ENCODE peak calls at places on chromosomes 6 and 20, in five cellular contexts. M, C, O, A and B are unnamed samples.
A peak's percentile ranks its signal among the peaks of the same experiment; 100 is the strongest.

GRCh38 chr20:14337400-14338171 is at the start of gene FLRT3:
- DNase-seq in M (peak; percentile 72), C (peak; percentile 54), O (peak; percentile 81), A (peak; percentile 85), B (peak; percentile 89)

GRCh38 chr20:8399963-8400362 is 267.9 kb downstream of the PLCB1 start:
- DNase-seq in M (no peak), C (no peak), O (no peak), A (no peak), B (no peak)

GRCh38 chr6:3997144-3997770 is 81.7 kb downstream of the FAM217A start:
- DNase-seq in M (no peak), C (no peak), O (no peak), A (no peak), B (no peak)

GRCh38 chr20:51119914-51120313 is 97.0 kb upstream of the KCNG1 start:
- DNase-seq in M (no peak), C (no peak), O (no peak), A (no peak), B (no peak)

GRCh38 chr20:25360631-25361286 is 29.9 kb downstream of the ABHD12 start:
- DNase-seq in M (no peak), C (no peak), O (no peak), A (no peak), B (no peak)

GRCh38 chr20:9488063-9488462 is 26.3 kb upstream of the LAMP5 start:
- DNase-seq in M (no peak), C (no peak), O (no peak), A (no peak), B (no peak)

GRCh38 chr20:33791959-33792597 is 19.1 kb upstream of the CHMP4B start:
- DNase-seq in M (peak; percentile 73), C (peak; percentile 43), O (peak; percentile 44), A (peak; percentile 51), B (peak; percentile 50)

GRCh38 chr20:49099011-49099410 is 52.9 kb downstream of the CSE1L start:
- DNase-seq in M (no peak), C (no peak), O (no peak), A (no peak), B (no peak)

GRCh38 chr20:32571566-32571965 is 13.6 kb downstream of the NOL4L start:
- DNase-seq in M (no peak), C (no peak), O (no peak), A (no peak), B (peak; percentile 40)

GRCh38 chr6:18423426-18423825 is 36.3 kb downstream of the RNF144B start:
- DNase-seq in M (no peak), C (no peak), O (no peak), A (no peak), B (no peak)

GRCh38 chr20:17610566-17611289 is 40.9 kb downstream of the DSTN start:
- DNase-seq in M (peak; percentile 70), C (no peak), O (no peak), A (peak; percentile 66), B (peak; percentile 81)

GRCh38 chr6:141884850-141885249 is 247.9 kb upstream of the GJE1 start:
- DNase-seq in M (no peak), C (no peak), O (no peak), A (no peak), B (no peak)

GRCh38 chr6:148146717-148147116 is 195.9 kb upstream of the SASH1 start:
- DNase-seq in M (no peak), C (no peak), O (no peak), A (no peak), B (no peak)

GRCh38 chr6:158630944-158631616 is 13.5 kb downstream of the DYNLT1 start:
- DNase-seq in M (peak; percentile 71), C (no peak), O (no peak), A (peak; percentile 81), B (peak; percentile 21)

GRCh38 chr6:3159805-3160781 is 2.7 kb upstream of the TUBB2A start:
- DNase-seq in M (no peak), C (peak; percentile 31), O (no peak), A (peak; percentile 87), B (peak; percentile 26)

GRCh38 chr6:26031595-26032386 is 55.4 kb upstream of the HFE start:
- DNase-seq in M (peak; percentile 73), C (peak; percentile 91), O (peak; percentile 86), A (peak; percentile 75), B (peak; percentile 88)

GRCh38 chr6:46983007-46983411 is 59.1 kb downstream of the ADGRF1 start:
- DNase-seq in M (no peak), C (no peak), O (no peak), A (no peak), B (peak; percentile 29)

GRCh38 chr20:63248835-63249591 is 5.2 kb downstream of the NKAIN4 start:
- DNase-seq in M (no peak), C (no peak), O (no peak), A (no peak), B (no peak)

GRCh38 chr6:90466191-90466940 is 120.5 kb downstream of the MAP3K7 start:
- DNase-seq in M (no peak), C (no peak), O (no peak), A (no peak), B (no peak)

GRCh38 chr6:128863983-128864382 is 19.0 kb upstream of the LAMA2 start:
- DNase-seq in M (no peak), C (no peak), O (no peak), A (no peak), B (no peak)

GRCh38 chr20:36175016-36175415 is 20.5 kb downstream of the EPB41L1 start:
- DNase-seq in M (no peak), C (no peak), O (no peak), A (no peak), B (no peak)

GRCh38 chr20:52001999-52002666 is 189.4 kb downstream of the ZFP64 start:
- DNase-seq in M (no peak), C (no peak), O (no peak), A (no peak), B (no peak)

GRCh38 chr20:63206878-63207277 is 9.1 kb downstream of the YTHDF1 start:
- DNase-seq in M (no peak), C (no peak), O (no peak), A (no peak), B (no peak)

GRCh38 chr6:31308050-31308844 is 36.4 kb upstream of the HLA-C start:
- DNase-seq in M (peak; percentile 92), C (no peak), O (no peak), A (peak; percentile 61), B (peak; percentile 91)

GRCh38 chr6:87968435-87969278 is 79.0 kb upstream of the SPACA1 start:
- DNase-seq in M (peak; percentile 74), C (no peak), O (peak; percentile 31), A (peak; percentile 26), B (no peak)

GRCh38 chr6:1795923-1796322 is 186.2 kb downstream of the FOXC1 start:
- DNase-seq in M (no peak), C (no peak), O (no peak), A (no peak), B (no peak)

GRCh38 chr6:69732640-69733039 is 64.2 kb downstream of the LMBRD1 start:
- DNase-seq in M (no peak), C (no peak), O (no peak), A (no peak), B (no peak)

GRCh38 chr20:3354247-3354646 is 53.2 kb downstream of the DNAAF9 start:
- DNase-seq in M (no peak), C (peak; percentile 17), O (no peak), A (no peak), B (no peak)
- H3K27ac ChIP-seq in M (no peak overlapping the region), C (no peak overlapping the region), O (no peak overlapping the region), A (no peak overlapping the region), B (no peak overlapping the region)

DNA sequence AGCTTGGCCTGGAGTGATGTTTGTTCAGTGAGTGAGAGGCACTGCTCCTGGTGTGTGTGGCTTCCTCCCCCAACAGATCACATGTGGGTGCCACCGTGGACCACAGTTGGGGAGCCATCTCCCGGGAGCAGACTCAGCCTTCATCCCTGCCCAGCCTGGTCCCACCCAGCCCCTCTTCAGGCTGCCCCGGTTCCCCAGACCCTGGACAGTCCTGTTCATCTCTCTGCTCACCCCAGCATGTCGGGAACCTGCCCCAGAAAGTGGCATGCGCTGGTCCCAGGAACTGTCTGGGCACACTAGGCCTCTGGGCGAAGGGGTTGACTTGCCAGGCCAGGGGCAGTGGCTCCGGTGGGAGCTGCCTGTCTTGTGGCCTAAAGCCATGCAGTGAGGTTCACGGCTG is 21.5 kb upstream of the PPP1R3G start:
- DNase-seq in M (no peak), C (no peak), O (no peak), A (no peak), B (peak; percentile 53)
- H3K4me3 ChIP-seq in M (no peak overlapping the region), C (no peak overlapping the region), O (no peak overlapping the region), A (no peak overlapping the region), B (no peak overlapping the region)

DNA sequence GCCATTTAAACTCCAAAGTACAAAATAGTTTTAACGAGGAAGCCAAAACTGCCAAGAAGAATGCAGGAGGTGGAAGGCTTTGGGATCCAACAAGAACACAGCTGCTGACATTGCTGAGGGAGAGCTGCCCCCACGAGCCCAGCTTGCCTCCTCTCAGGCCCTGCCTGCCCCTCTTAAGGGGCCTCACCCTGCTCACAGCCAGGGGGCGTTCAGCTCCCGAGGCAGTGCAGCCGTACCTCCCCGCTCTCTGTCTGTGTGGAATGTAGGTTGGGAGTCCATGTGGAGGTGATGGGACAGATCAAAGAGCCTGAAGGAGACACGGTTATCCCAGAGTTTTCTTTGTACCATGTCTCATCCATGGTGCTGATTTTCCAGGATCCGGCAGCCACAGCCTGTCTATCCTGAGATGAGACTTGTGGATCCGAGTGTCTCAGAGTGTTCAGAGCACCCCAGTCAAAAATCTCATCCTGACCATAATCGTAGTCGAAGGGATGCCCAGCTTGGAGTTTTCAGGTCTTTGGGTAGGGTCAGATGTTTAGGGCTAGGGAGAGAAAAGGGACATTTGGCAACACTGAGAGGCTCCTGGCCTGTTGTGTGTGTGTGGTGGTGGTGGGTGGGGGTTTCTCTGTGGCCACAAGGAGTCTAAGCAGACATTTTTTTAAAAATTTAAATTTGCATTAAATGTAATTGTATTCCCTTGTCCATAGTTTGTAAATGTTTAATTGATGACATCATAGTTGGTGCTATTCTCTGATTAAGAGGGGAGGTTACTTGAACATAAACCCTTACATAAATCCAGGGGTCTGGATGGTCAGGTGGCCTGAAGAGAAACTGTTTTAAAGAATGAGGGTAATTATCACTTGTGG is 111.4 kb upstream of the CLDN20 start:
- DNase-seq in M (no peak), C (no peak), O (no peak), A (no peak), B (no peak)
- TF ChIP-seq CTCF in M (no peak), C (no peak), O (no peak), A (no peak), B (no peak)

DNA sequence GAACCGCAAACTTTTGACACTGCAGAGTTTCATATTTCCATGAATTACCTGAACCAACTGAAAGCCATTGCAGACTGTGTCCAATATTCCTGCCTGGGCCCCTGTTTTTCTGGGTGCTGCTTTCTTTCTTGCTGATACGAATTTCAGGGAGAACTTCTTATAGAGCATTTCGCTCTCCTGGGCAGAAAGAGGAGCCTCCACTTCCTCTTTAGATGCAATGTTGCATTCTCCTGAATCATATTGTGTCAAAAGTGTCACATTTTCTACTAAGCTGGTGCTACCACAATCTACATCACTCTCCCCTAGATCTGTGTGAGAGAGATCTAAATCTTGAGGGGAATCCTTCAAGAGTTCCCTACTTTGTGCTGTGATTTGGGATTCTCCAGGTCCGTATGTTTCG is 102.5 kb downstream of the DST start:
- DNase-seq in M (no peak), C (no peak), O (no peak), A (no peak), B (no peak)
- H3K27ac ChIP-seq in M (peak overlapping the region; percentile 90), C (peak overlapping the region; percentile 77), O (peak overlapping the region; percentile 93), A (no peak overlapping the region), B (peak overlapping the region; percentile 89)

GRCh38 chr20:4813839-4814695 is 92.4 kb downstream of the PRND start:
- DNase-seq in M (no peak), C (peak; percentile 46), O (no peak), A (no peak), B (peak; percentile 75)
- H3K4me3 ChIP-seq in M (peak overlapping the region; percentile 32), C (peak overlapping the region; percentile 30), O (no peak overlapping the region), A (peak overlapping the region; percentile 11), B (peak overlapping the region; percentile 10)

GRCh38 chr6:143060354-143060805 is 309 bp upstream of the AIG1 start:
- DNase-seq in M (peak; percentile 93), C (peak; percentile 83), O (peak; percentile 61), A (peak; percentile 80), B (peak; percentile 96)
- TF ChIP-seq CTCF in M (peak; percentile 28), C (peak; percentile 6), O (peak; percentile 20), A (no peak), B (no peak)